ENCODE peak calls at places on chromosome 5, in five cellular contexts. N is NCI-H226, I is BE2C, O is GM12878, P is NCI-H1048. J is an unnamed sample.
A peak's percentile ranks its signal among the peaks of the same experiment; 100 is the strongest.

GRCh38 chr5:65809817-65810531 is 88.0 kb downstream of the NLN start:
- DNase-seq in N (peak; percentile 99), I (peak; percentile 25), O (no peak), P (no peak), J (no peak)

GRCh38 chr5:149348463-149348862 is 3.2 kb downstream of the GRPEL2 start:
- DNase-seq in N (no peak), I (no peak), O (no peak), P (no peak), J (peak; percentile 74)

GRCh38 chr5:146724975-146725374 is 153.6 kb downstream of the PPP2R2B start:
- DNase-seq in N (no peak), I (no peak), O (no peak), P (no peak), J (no peak)

GRCh38 chr5:180869587-180869986 is 8.5 kb upstream of the ZFP62 start:
- DNase-seq in N (no peak), I (no peak), O (no peak), P (no peak), J (no peak)

GRCh38 chr5:132017738-132018625 is 6.5 kb upstream of the ACSL6 start:
- DNase-seq in N (no peak), I (no peak), O (no peak), P (no peak), J (no peak)

GRCh38 chr5:98042961-98043360 is 730.5 kb upstream of the RGMB start:
- DNase-seq in N (no peak), I (no peak), O (no peak), P (no peak), J (no peak)

GRCh38 chr5:77167695-77168111 is 42.8 kb upstream of the PDE8B start:
- DNase-seq in N (peak; percentile 62), I (no peak), O (no peak), P (no peak), J (no peak)

GRCh38 chr5:169905017-169905416 is 75.3 kb downstream of the INSYN2B start:
- DNase-seq in N (no peak), I (no peak), O (no peak), P (no peak), J (no peak)

GRCh38 chr5:80625230-80625629 is 29.2 kb upstream of the MSH3 start:
- DNase-seq in N (no peak), I (no peak), O (no peak), P (no peak), J (no peak)

GRCh38 chr5:92552206-92553160 is 1028.5 kb downstream of the NR2F1-AS1 start:
- DNase-seq in N (peak; percentile 85), I (no peak), O (no peak), P (no peak), J (no peak)

GRCh38 chr5:31502506-31502905 is 29.4 kb downstream of the DROSHA start:
- DNase-seq in N (no peak), I (no peak), O (no peak), P (no peak), J (no peak)

J was measured in naive thymus-derived CD4-positive, alpha-beta T cell.